ENCODE peak calls at places on chromosomes 4 and X, in four cellular contexts. I is NCI-H1092 treated with DMSO at 0.1 percent for 48 hours, R is activated T-helper 1 cell treated with Interleukin-2 at 50 U/mL for 16 hours, C is memory B cell. O is an unnamed sample.

GRCh38 chr4:54226399-54227260 is 2.5 kb upstream of the PDGFRA start:
- DNase-seq in R (no peak), I (no peak), C (no peak), O (peak)

GRCh38 chr4:74546020-74546419 is 101.1 kb downstream of the AREG start:
- DNase-seq in I (no peak), C (no peak), R (no peak), O (peak)

GRCh38 chrX:10549280-10549679 is 71.1 kb downstream of the MID1 start:
- DNase-seq in C (no peak), I (peak), R (no peak), O (peak)

GRCh38 chrX:124413244-124413643 is 66.9 kb downstream of the SH2D1A start:
- DNase-seq in C (no peak), R (no peak), I (no peak), O (no peak)

GRCh38 chr4:1374706-1375045 is 27.7 kb downstream of the UVSSA start:
- DNase-seq in R (no peak), C (no peak), I (no peak), O (no peak)

GRCh38 chrX:134654398-134655012 is 3.8 kb downstream of the PLAC1 start:
- DNase-seq in C (no peak), R (no peak), I (no peak), O (no peak)

GRCh38 chr4:82618321-82618720 is 56.5 kb upstream of the TMEM150C start:
- DNase-seq in I (no peak), R (no peak), C (no peak), O (peak)

GRCh38 chrX:118495061-118495921 is at the start of gene DOCK11:
- DNase-seq in C (peak), I (peak), R (peak), O (peak)

GRCh38 chrX:1316527-1316926 is 20.1 kb upstream of the IL3RA start:
- DNase-seq in C (no peak), I (no peak), R (no peak), O (peak)

GRCh38 chr4:146488495-146489174 is 33.1 kb downstream of the SLC10A7 start:
- DNase-seq in R (no peak), I (no peak), C (no peak), O (peak)

O was measured in RPMI7951.